ENCODE peak calls at places on chromosomes 2 and 18, in four cellular contexts. One of them, this sample, is unnamed.

GRCh38 chr2:190432567-190433231 is 24.5 kb downstream of the MFSD6 start:
- DNase-seq in K562: no peak
- DNase-seq in A549: no peak
- DNase-seq in HepG2: no peak
- DNase-seq in this sample: no peak

GRCh38 chr2:102094917-102095316 is 47.6 kb upstream of the IL1R1 start:
- DNase-seq in HepG2: peak
- DNase-seq in A549: no peak
- DNase-seq in K562: no peak
- DNase-seq in this sample: peak

GRCh38 chr2:120600335-120600734 is 135.3 kb upstream of the GLI2 start:
- DNase-seq in HepG2: no peak
- DNase-seq in A549: no peak
- DNase-seq in K562: no peak
- DNase-seq in this sample: no peak

GRCh38 chr18:46917808-46918600 is 602 bp downstream of the KATNAL2 start:
- DNase-seq in HepG2: no peak
- DNase-seq in K562: peak
- DNase-seq in A549: no peak
- DNase-seq in this sample: peak

GRCh38 chr2:101047075-101047766 is 45.1 kb downstream of the RPL31 start:
- DNase-seq in K562: no peak
- DNase-seq in A549: peak
- DNase-seq in HepG2: no peak
- DNase-seq in this sample: no peak

GRCh38 chr18:75088622-75089211 is 120.2 kb downstream of the PTGR3 start:
- DNase-seq in A549: no peak
- DNase-seq in K562: no peak
- DNase-seq in HepG2: no peak
- DNase-seq in this sample: no peak

GRCh38 chr2:88751770-88752169 is 60.3 kb downstream of the RPIA start:
- DNase-seq in A549: no peak
- DNase-seq in HepG2: no peak
- DNase-seq in K562: peak
- DNase-seq in this sample: no peak

GRCh38 chr18:26656944-26657536 is 108.7 kb upstream of the KCTD1 start:
- DNase-seq in A549: peak
- DNase-seq in K562: no peak
- DNase-seq in HepG2: peak
- DNase-seq in this sample: peak

GRCh38 chr2:235314371-235314915 is 179.4 kb upstream of the AGAP1 start:
- DNase-seq in HepG2: no peak
- DNase-seq in K562: no peak
- DNase-seq in A549: no peak
- DNase-seq in this sample: no peak

GRCh38 chr18:3126457-3127097 is 93.2 kb downstream of the MYOM1 start:
- DNase-seq in HepG2: no peak
- DNase-seq in A549: no peak
- DNase-seq in K562: no peak
- DNase-seq in this sample: no peak
- TF ChIP-seq MAZ in HepG2: no peak
- TF ChIP-seq MAZ in A549: no peak
- TF ChIP-seq MAZ in K562: no peak
- TF ChIP-seq MAZ in this sample: no peak

DNA sequence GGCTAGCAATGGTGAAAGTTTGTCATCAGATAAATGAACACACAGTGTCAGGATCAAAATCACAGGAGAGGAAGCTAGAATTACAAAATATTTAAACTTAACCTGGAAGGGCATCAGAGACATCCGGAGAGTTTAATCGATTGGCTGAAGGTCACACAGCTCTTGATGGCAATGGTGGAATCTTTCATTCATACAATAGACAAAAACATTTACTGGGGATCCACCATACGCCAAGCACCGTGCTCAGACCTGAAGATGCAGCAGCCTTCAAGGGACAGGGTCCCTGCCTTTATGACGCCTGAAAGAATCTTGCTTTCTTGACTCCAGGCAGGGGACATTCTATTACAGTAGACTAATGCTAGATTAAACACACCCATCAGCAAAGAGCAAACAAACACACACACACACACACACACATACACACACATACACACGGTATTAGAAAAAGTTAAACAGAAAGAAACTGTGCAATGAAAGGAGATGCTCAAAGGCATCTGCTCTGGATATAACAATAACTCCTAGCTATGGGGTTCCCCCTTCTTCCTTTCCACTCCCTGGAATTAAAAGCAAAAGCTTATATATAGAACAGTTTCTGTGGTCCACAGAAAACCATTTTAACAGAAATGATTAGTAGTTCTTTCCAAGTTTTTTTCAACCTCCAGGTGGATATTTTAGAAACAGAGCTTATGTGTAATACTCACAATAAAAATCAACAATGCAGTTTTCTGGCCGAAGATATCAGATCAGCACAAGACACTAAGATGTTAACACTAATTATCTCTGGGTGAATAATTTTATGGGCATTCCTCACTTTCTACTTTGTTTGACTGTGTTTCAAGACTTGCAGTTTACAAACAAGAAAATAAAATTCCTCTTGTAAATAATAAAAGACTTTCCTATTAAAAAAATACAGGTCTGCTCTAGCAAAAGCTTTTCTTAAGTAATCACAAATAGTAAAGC is 151.7 kb downstream of the ANKRD44 start:
- DNase-seq in A549: no peak
- DNase-seq in HepG2: peak
- DNase-seq in K562: no peak
- DNase-seq in this sample: peak
- H3K27ac ChIP-seq in A549: peak
- H3K27ac ChIP-seq in HepG2: no peak
- H3K27ac ChIP-seq in K562: no peak
- H3K27ac ChIP-seq in this sample: peak

DNA sequence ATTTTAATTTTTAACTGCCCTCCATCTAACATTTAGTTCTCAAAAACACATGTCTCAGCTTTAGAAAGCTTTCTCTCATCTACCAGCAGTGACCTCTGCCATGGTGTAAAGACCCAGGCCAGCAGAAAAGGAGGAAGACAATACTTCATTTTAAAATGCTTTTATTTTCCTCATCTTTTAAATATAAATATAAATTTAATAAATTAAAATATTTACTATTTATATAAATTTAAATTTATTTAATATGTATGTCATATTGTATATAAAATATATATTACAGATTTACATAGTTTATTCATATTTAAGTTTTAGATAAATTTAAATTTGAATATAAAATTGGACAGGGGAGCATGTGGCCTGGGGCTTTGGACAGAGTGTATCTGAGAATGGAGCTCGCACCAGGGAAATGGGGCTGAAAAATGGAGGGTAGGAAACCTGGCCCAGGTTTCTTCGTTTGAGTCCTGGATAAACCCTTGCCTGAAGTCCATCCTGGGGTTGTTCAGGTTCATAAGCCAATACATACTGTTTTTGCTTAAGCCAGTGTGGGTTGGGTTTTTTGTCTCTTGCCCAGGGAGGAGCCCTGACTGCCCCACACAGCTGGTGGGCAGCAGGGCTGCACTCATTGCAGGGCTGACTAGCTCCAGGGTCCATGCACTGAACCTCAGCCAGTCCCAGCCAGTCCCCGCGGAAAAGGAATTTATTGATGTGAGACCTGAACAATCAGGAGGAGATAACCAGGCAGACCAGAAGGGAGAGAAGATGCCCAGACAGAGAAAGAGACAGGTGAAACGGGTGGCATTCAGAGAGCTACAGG is 77.3 kb upstream of the LAPTM4A start:
- DNase-seq in K562: no peak
- DNase-seq in HepG2: no peak
- DNase-seq in A549: no peak
- DNase-seq in this sample: no peak
- TF ChIP-seq MAZ in K562: no peak
- TF ChIP-seq MAZ in HepG2: no peak
- TF ChIP-seq MAZ in A549: no peak
- TF ChIP-seq MAZ in this sample: no peak

DNA sequence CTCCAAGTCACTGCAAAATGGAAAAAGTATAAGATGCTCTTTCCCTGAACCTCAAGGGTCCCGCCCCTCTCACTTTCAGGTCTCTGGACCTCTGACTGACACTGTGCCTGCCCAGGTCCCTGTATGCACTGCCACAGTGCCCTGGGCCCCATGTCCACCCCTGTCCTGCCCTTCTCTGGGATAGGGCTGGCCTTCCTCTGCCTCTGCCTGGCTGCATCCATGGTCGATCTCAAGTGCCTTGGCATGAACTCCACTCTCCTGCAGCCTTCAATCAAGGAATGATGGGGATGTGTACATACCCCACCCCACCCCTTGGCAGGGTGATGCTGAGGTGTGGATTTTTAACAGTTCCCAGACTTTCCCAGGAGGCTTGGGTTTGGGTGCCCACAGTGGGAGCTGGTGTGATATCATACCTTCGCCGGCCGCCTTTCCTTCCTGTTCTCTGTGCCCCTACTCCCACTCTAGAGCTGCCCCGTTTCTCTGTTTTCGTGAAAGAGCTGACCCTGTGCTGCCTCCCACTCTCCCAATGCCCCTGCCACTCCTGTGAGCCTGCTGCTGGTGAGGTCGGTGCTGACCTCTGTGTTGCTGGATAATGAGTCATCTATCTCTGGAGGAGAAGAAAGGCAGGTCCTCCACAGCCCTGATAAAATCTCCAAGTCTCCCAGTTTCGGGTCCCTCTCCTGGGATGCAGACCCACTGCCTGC is 18.9 kb downstream of the PTPN18 start:
- DNase-seq in A549: no peak
- DNase-seq in K562: no peak
- DNase-seq in HepG2: no peak
- DNase-seq in this sample: peak
- H3K27ac ChIP-seq in A549: no peak
- H3K27ac ChIP-seq in K562: peak
- H3K27ac ChIP-seq in HepG2: no peak
- H3K27ac ChIP-seq in this sample: no peak

This sample was measured in IMR-90.